ENCODE peak calls at places on chromosomes 5 and 9, in eight cellular contexts. P is NCI-H82, K is cardiac fibroblast, U is Calu3, E is SW 1271, N is RPMI8226, X is kidney, C is lung. J is an unnamed sample.

GRCh38 chr9:23962101-23962500 is 136.1 kb upstream of the ELAVL2 start:
- DNase-seq in P (no peak), K (no peak), U (no peak), E (no peak), N (no peak), X (no peak), C (no peak), J (no peak)

GRCh38 chr5:57538341-57538955 is 55.8 kb upstream of the ACTBL2 start:
- DNase-seq in P (no peak), K (peak), U (no peak), E (no peak), N (no peak), X (no peak), C (no peak), J (peak)

GRCh38 chr5:169904059-169904458 is 76.2 kb downstream of the INSYN2B start:
- DNase-seq in P (no peak), K (peak), U (no peak), E (no peak), N (no peak), X (no peak), C (no peak), J (peak)

GRCh38 chr5:8829322-8830029 is 716.4 kb downstream of the SEMA5A start:
- DNase-seq in P (no peak), K (peak), U (peak), E (peak), N (no peak), X (no peak), C (peak), J (peak)

GRCh38 chr5:173123416-173123815 is 20.9 kb upstream of the BNIP1 start:
- DNase-seq in P (no peak), K (peak), U (no peak), E (no peak), N (no peak), X (no peak), C (no peak), J (peak)

GRCh38 chr5:170863646-170864045 is 1.8 kb downstream of the RANBP17 start:
- DNase-seq in P (no peak), K (peak), U (no peak), E (no peak), N (no peak), X (no peak), C (no peak), J (peak)

GRCh38 chr5:133396187-133396621 is 216.1 kb downstream of the FSTL4 start:
- DNase-seq in P (no peak), K (no peak), U (no peak), E (no peak), N (no peak), X (no peak), C (peak), J (peak)

GRCh38 chr9:79390077-79390673 is 181.6 kb upstream of the TLE4 start:
- DNase-seq in P (no peak), K (peak), U (no peak), E (no peak), N (no peak), X (no peak), C (no peak), J (peak)

GRCh38 chr5:118008779-118009178 is 979.6 kb downstream of the DTWD2 start:
- DNase-seq in P (no peak), K (no peak), U (no peak), E (no peak), N (no peak), X (no peak), C (no peak), J (no peak)

GRCh38 chr9:90855208-90856000 is 53.8 kb downstream of the SYK start:
- DNase-seq in P (no peak), K (no peak), U (no peak), E (no peak), N (peak), X (no peak), C (no peak), J (no peak)

GRCh38 chr5:166499452-166500240 is 1791.8 kb upstream of the WWC1 start:
- DNase-seq in P (no peak), K (no peak), U (no peak), E (no peak), N (no peak), X (no peak), C (no peak), J (no peak)

GRCh38 chr5:158234323-158235158 is 375.6 kb upstream of the CLINT1 start:
- DNase-seq in P (peak), K (no peak), U (no peak), E (no peak), N (peak), X (no peak), C (no peak), J (peak)

GRCh38 chr9:129242191-129242953 is 64.3 kb upstream of the IER5L start:
- DNase-seq in P (no peak), K (no peak), U (no peak), E (no peak), N (peak), X (peak), C (no peak), J (no peak)

GRCh38 chr9:33418090-33418489 is 15.7 kb upstream of the AQP7 start:
- DNase-seq in P (no peak), K (no peak), U (no peak), E (no peak), N (no peak), X (no peak), C (no peak), J (no peak)

GRCh38 chr9:130431536-130432303 is 13.0 kb upstream of the ASS1 start:
- DNase-seq in P (no peak), K (no peak), U (no peak), E (no peak), N (no peak), X (no peak), C (no peak), J (no peak)

GRCh38 chr5:134521831-134522230 is 3.6 kb upstream of the JADE2 start:
- DNase-seq in P (no peak), K (no peak), U (no peak), E (no peak), N (no peak), X (no peak), C (no peak), J (no peak)

GRCh38 chr5:172187118-172188032 is 649 bp downstream of the STK10 start:
- DNase-seq in P (peak), K (peak), U (peak), E (peak), N (peak), X (peak), C (peak), J (peak)

GRCh38 chr9:137452761-137453642 is 6.1 kb downstream of the NSMF start:
- DNase-seq in P (no peak), K (no peak), U (no peak), E (no peak), N (no peak), X (peak), C (no peak), J (no peak)

GRCh38 chr9:96140401-96141180 is 161.4 kb downstream of the HSD17B3 start:
- DNase-seq in P (peak), K (no peak), U (no peak), E (no peak), N (no peak), X (no peak), C (no peak), J (peak)

GRCh38 chr9:121797056-121797455 is 145.6 kb downstream of the DAB2IP start:
- DNase-seq in P (no peak), K (no peak), U (no peak), E (no peak), N (no peak), X (peak), C (no peak), J (no peak)

GRCh38 chr9:15513335-15513734 is 2.6 kb upstream of the PSIP1 start:
- DNase-seq in P (peak), K (peak), U (peak), E (no peak), N (peak), X (no peak), C (no peak), J (peak)

GRCh38 chr9:72952914-72953313 is at the start of gene ALDH1A1:
- DNase-seq in P (no peak), K (no peak), U (peak), E (no peak), N (no peak), X (no peak), C (peak), J (no peak)